ENCODE peak calls at places on chromosome 19, in seven cellular contexts. Q, J, S, Z, Y, C and M are unnamed samples.

GRCh38 chr19:5222821-5223321 is 117.7 kb downstream of the PTPRS start:
- DNase-seq in Q (no peak), J (no peak), S (no peak), Z (no peak), Y (no peak), C (no peak), M (no peak)

GRCh38 chr19:8695911-8696310 is 2.7 kb downstream of the ACTL9 start:
- DNase-seq in Q (no peak), J (no peak), S (no peak), Z (no peak), Y (no peak), C (no peak), M (no peak)

GRCh38 chr19:44925114-44925891 is 10.9 kb downstream of the APOC1 start:
- DNase-seq in Q (peak), J (no peak), S (no peak), Z (no peak), Y (peak), C (peak), M (no peak)

GRCh38 chr19:17623224-17623935 is 64.8 kb downstream of the UNC13A start:
- DNase-seq in Q (no peak), J (no peak), S (no peak), Z (no peak), Y (no peak), C (no peak), M (no peak)

GRCh38 chr19:56142087-56142787 is 1.1 kb downstream of the ZNF444 start:
- DNase-seq in Q (no peak), J (no peak), S (no peak), Z (no peak), Y (no peak), C (no peak), M (no peak)

GRCh38 chr19:39479916-39480315 is 722 bp upstream of the TIMM50 start:
- DNase-seq in Q (no peak), J (no peak), S (peak), Z (no peak), Y (no peak), C (no peak), M (no peak)

GRCh38 chr19:7444042-7444441 is 44.8 kb downstream of the PEX11G start:
- DNase-seq in Q (no peak), J (no peak), S (no peak), Z (no peak), Y (no peak), C (no peak), M (no peak)

GRCh38 chr19:18712981-18713380 is 29.5 kb downstream of the CRTC1 start:
- DNase-seq in Q (no peak), J (no peak), S (no peak), Z (no peak), Y (no peak), C (no peak), M (no peak)

GRCh38 chr19:41154060-41154459 is 39.0 kb upstream of the CYP2S1 start:
- DNase-seq in Q (no peak), J (no peak), S (no peak), Z (no peak), Y (no peak), C (no peak), M (no peak)

GRCh38 chr19:31821346-31821745 is 472.1 kb upstream of the TSHZ3 start:
- DNase-seq in Q (no peak), J (no peak), S (no peak), Z (no peak), Y (no peak), C (no peak), M (no peak)

GRCh38 chr19:49114630-49115363 is 627 bp downstream of the LIN7B start:
- DNase-seq in Q (peak), J (peak), S (peak), Z (peak), Y (peak), C (peak), M (no peak)

GRCh38 chr19:5130371-5131030 is 161.6 kb downstream of the KDM4B start:
- DNase-seq in Q (no peak), J (peak), S (no peak), Z (peak), Y (no peak), C (no peak), M (no peak)

GRCh38 chr19:54383330-54383729 is 18.6 kb upstream of the LAIR1 start:
- DNase-seq in Q (no peak), J (no peak), S (no peak), Z (no peak), Y (no peak), C (no peak), M (no peak)

GRCh38 chr19:8552810-8553209 is 24.4 kb downstream of the MYO1F start:
- DNase-seq in Q (peak), J (no peak), S (peak), Z (no peak), Y (no peak), C (no peak), M (peak)

GRCh38 chr19:55079400-55080038 is 3.9 kb downstream of the EPS8L1 start:
- DNase-seq in Q (no peak), J (no peak), S (no peak), Z (no peak), Y (no peak), C (no peak), M (no peak)

GRCh38 chr19:29878973-29879654 is 62.9 kb upstream of the URI1 start:
- DNase-seq in Q (peak), J (no peak), S (no peak), Z (no peak), Y (no peak), C (no peak), M (peak)

GRCh38 chr19:55444720-55445045 is 1.6 kb upstream of the SHISA7 start:
- DNase-seq in Q (no peak), J (no peak), S (no peak), Z (no peak), Y (no peak), C (no peak), M (no peak)

GRCh38 chr19:441213-441823 is 19.5 kb downstream of the SHC2 start:
- DNase-seq in Q (no peak), J (no peak), S (no peak), Z (no peak), Y (no peak), C (no peak), M (no peak)

GRCh38 chr19:17718467-17718987 is 753 bp upstream of the MAP1S start:
- DNase-seq in Q (no peak), J (no peak), S (no peak), Z (no peak), Y (no peak), C (no peak), M (no peak)

GRCh38 chr19:48797103-48797502 is 13.7 kb downstream of the BCAT2 start:
- DNase-seq in Q (no peak), J (no peak), S (no peak), Z (no peak), Y (no peak), C (no peak), M (no peak)

GRCh38 chr19:1981253-1981652 is 34.3 kb downstream of the BTBD2 start:
- DNase-seq in Q (no peak), J (no peak), S (no peak), Z (no peak), Y (no peak), C (no peak), M (no peak)

GRCh38 chr19:40641306-40641705 is 40.1 kb downstream of the LTBP4 start:
- DNase-seq in Q (no peak), J (no peak), S (no peak), Z (no peak), Y (no peak), C (no peak), M (no peak)

GRCh38 chr19:14149509-14149994 is 13.2 kb upstream of the ASF1B start:
- DNase-seq in Q (no peak), J (no peak), S (no peak), Z (peak), Y (peak), C (peak), M (no peak)

GRCh38 chr19:12933287-12934072 is at the start of gene FARSA:
- DNase-seq in Q (peak), J (peak), S (peak), Z (peak), Y (peak), C (peak), M (peak)

GRCh38 chr19:7772752-7773291 is 9.8 kb downstream of the CLEC4M start:
- DNase-seq in Q (no peak), J (no peak), S (peak), Z (no peak), Y (no peak), C (no peak), M (peak)

GRCh38 chr19:33114302-33114701 is 17.6 kb upstream of the WDR88 start:
- DNase-seq in Q (no peak), J (no peak), S (no peak), Z (no peak), Y (no peak), C (no peak), M (no peak)

GRCh38 chr19:2805991-2806649 is 13.5 kb upstream of the ZNF554 start:
- DNase-seq in Q (no peak), J (no peak), S (no peak), Z (no peak), Y (no peak), C (no peak), M (no peak)

GRCh38 chr19:10625003-10625761 is at the start of gene SLC44A2:
- DNase-seq in Q (peak), J (no peak), S (no peak), Z (no peak), Y (peak), C (peak), M (peak)

GRCh38 chr19:16398530-16399241 is 73.1 kb downstream of the EPS15L1 start:
- DNase-seq in Q (peak), J (no peak), S (no peak), Z (no peak), Y (no peak), C (no peak), M (no peak)

GRCh38 chr19:28394705-28395104 is 818.2 kb downstream of the UQCRFS1 start:
- DNase-seq in Q (no peak), J (no peak), S (no peak), Z (no peak), Y (no peak), C (no peak), M (no peak)

GRCh38 chr19:4732680-4733114 is 9.1 kb upstream of the DPP9 start:
- DNase-seq in Q (peak), J (no peak), S (peak), Z (peak), Y (peak), C (peak), M (peak)

GRCh38 chr19:49340069-49340864 is 5.1 kb downstream of the CD37 start:
- DNase-seq in Q (peak), J (no peak), S (peak), Z (no peak), Y (no peak), C (no peak), M (peak)

GRCh38 chr19:33219261-33219812 is 6.3 kb downstream of the SLC7A10 start:
- DNase-seq in Q (peak), J (no peak), S (no peak), Z (no peak), Y (no peak), C (no peak), M (no peak)

GRCh38 chr19:31274964-31275319 is 74.3 kb downstream of the TSHZ3 start:
- DNase-seq in Q (no peak), J (no peak), S (no peak), Z (no peak), Y (no peak), C (no peak), M (no peak)

GRCh38 chr19:2136796-2137195 is 14.6 kb downstream of the AP3D1 start:
- DNase-seq in Q (no peak), J (no peak), S (no peak), Z (no peak), Y (no peak), C (no peak), M (no peak)

GRCh38 chr19:11736696-11737095 is 2.0 kb downstream of the ZNF823 start:
- DNase-seq in Q (peak), J (no peak), S (no peak), Z (no peak), Y (no peak), C (no peak), M (no peak)